ENCODE peak calls at places on chromosomes 16 and 17, in ten cellular contexts. L is effector memory CD8-positive, alpha-beta T cell; G is osteoblast; B is NCI-H748 treated with DMSO at 0.1 percent for 48 hours; P is activated CD8-positive, alpha-beta memory T cell treated with anti-CD3 and anti-CD28 coated beads for 24 hours; C is stimulated activated CD8-positive, alpha-beta memory T cell treated with anti-CD3 and anti-CD28 coated beads, Interleukin-12 subunit alpha, Interleukin-12 subunit beta, amount 100 ng/mL, for 1 hour; Y is epithelial cell of esophagus; V is AG20443; E is AG08395; I is T-cell. H is an unnamed sample.

GRCh38 chr17:10127819-10128375 is 70.5 kb downstream of the GAS7 start:
- DNase-seq in L (no peak), G (peak; percentile 94), B (no peak), P (no peak), C (no peak), Y (no peak), V (peak; percentile 94), E (peak; percentile 91), I (no peak), H (peak; percentile 76)

GRCh38 chr16:14284930-14285541 is 213.9 kb downstream of the MRTFB start:
- DNase-seq in L (no peak), G (peak; percentile 90), B (peak; percentile 46), P (no peak), C (no peak), Y (peak; percentile 76), V (peak; percentile 31), E (no peak), I (no peak), H (peak; percentile 74)

GRCh38 chr17:19384723-19385391 is 2.1 kb downstream of the MFAP4 start:
- DNase-seq in L (no peak), G (peak; percentile 83), B (no peak), P (no peak), C (no peak), Y (peak; percentile 84), V (peak; percentile 72), E (peak; percentile 77), I (no peak), H (peak; percentile 97)

GRCh38 chr17:55693244-55694216 is 29.1 kb downstream of the TMEM100 start:
- DNase-seq in L (no peak), G (no peak), B (no peak), P (no peak), C (no peak), Y (peak; percentile 53), V (peak; percentile 31), E (peak; percentile 44), I (no peak), H (peak; percentile 91)

GRCh38 chr17:19867094-19867653 is 562 bp downstream of the ULK2 start:
- DNase-seq in L (peak; percentile 48), G (peak; percentile 94), B (peak; percentile 59), P (peak; percentile 84), C (no peak), Y (peak; percentile 68), V (peak; percentile 85), E (peak; percentile 77), I (peak; percentile 44), H (peak; percentile 68)

GRCh38 chr16:89418352-89418751 is 72.0 kb downstream of the ANKRD11 start:
- DNase-seq in L (no peak), G (no peak), B (no peak), P (no peak), C (no peak), Y (no peak), V (no peak), E (no peak), I (no peak), H (no peak)

GRCh38 chr17:41695134-41695661 is 6.5 kb downstream of the EIF1 start:
- DNase-seq in L (no peak), G (peak; percentile 38), B (no peak), P (no peak), C (no peak), Y (peak; percentile 20), V (no peak), E (no peak), I (no peak), H (no peak)

GRCh38 chr16:4601317-4602186 is 13.1 kb downstream of the UBALD1 start:
- DNase-seq in L (no peak), G (peak; percentile 86), B (no peak), P (no peak), C (no peak), Y (peak; percentile 33), V (peak; percentile 43), E (peak; percentile 29), I (no peak), H (no peak)

GRCh38 chr17:82246365-82247174 is 17.7 kb downstream of the SLC16A3 start:
- DNase-seq in L (no peak), G (peak; percentile 97), B (no peak), P (no peak), C (no peak), Y (peak; percentile 95), V (peak; percentile 51), E (peak; percentile 41), I (no peak), H (peak; percentile 54)

GRCh38 chr17:9475259-9475658 is 100.4 kb downstream of the STX8 start:
- DNase-seq in L (no peak), G (no peak), B (no peak), P (no peak), C (no peak), Y (no peak), V (no peak), E (no peak), I (no peak), H (no peak)

GRCh38 chr17:42009170-42009569 is 8.1 kb downstream of the DNAJC7 start:
- DNase-seq in L (no peak), G (no peak), B (no peak), P (no peak), C (no peak), Y (peak; percentile 31), V (no peak), E (no peak), I (no peak), H (no peak)